ENCODE peak calls at places on chromosomes 4 and X, in four cellular contexts. J is AG04450, K is fibroblast of pulmonary artery, F is AG04449. B is an unnamed sample.

GRCh38 chr4:62161446-62161845 is 961.3 kb downstream of the ADGRL3 start:
- DNase-seq in J (no peak), K (no peak), F (no peak), B (no peak)

GRCh38 chr4:142547974-142548373 is 298.1 kb downstream of the INPP4B start:
- DNase-seq in J (no peak), K (peak), F (no peak), B (no peak)

GRCh38 chr4:182724414-182724813 is 192.8 kb downstream of the DCTD start:
- DNase-seq in J (no peak), K (no peak), F (no peak), B (no peak)

GRCh38 chr4:24988776-24989175 is 42.0 kb downstream of the LGI2 start:
- DNase-seq in J (no peak), K (peak), F (no peak), B (no peak)

GRCh38 chr4:85573270-85573669 is 98.3 kb downstream of the ARHGAP24 start:
- DNase-seq in J (no peak), K (no peak), F (no peak), B (no peak)

GRCh38 chr4:20832821-20833220 is 132.6 kb downstream of the PACRGL start:
- DNase-seq in J (no peak), K (peak), F (no peak), B (no peak)

GRCh38 chrX:68648960-68649359 is 1.5 kb downstream of the STARD8 start:
- DNase-seq in J (no peak), K (peak), F (no peak), B (no peak)

GRCh38 chr4:94758141-94758699 is 465 bp downstream of the BMPR1B start:
- DNase-seq in J (no peak), K (no peak), F (no peak), B (no peak)

GRCh38 chrX:119541188-119541587 is 24.0 kb downstream of the STEEP1 start:
- DNase-seq in J (peak), K (peak), F (peak), B (no peak)

GRCh38 chr4:187232796-187233195 is 509.1 kb upstream of the FAT1 start:
- DNase-seq in J (no peak), K (no peak), F (no peak), B (no peak)

GRCh38 chr4:123995939-123996338 is 599.3 kb downstream of the SPRY1 start:
- DNase-seq in J (peak), K (peak), F (peak), B (no peak)

GRCh38 chr4:100420571-100420970 is 97.3 kb downstream of the EMCN start:
- DNase-seq in J (no peak), K (no peak), F (no peak), B (no peak)

GRCh38 chr4:53659112-53659511 is 67.8 kb upstream of the LNX1 start:
- DNase-seq in J (no peak), K (no peak), F (no peak), B (no peak)

GRCh38 chr4:8724436-8725070 is 132.0 kb downstream of the CPZ start:
- DNase-seq in J (no peak), K (no peak), F (no peak), B (no peak)

GRCh38 chrX:109629310-109629709 is 4.3 kb upstream of the KCNE5 start:
- DNase-seq in J (no peak), K (peak), F (no peak), B (no peak)

GRCh38 chr4:41932988-41933387 is 2.2 kb upstream of the TMEM33 start:
- DNase-seq in J (no peak), K (no peak), F (no peak), B (no peak)

GRCh38 chrX:107748490-107748889 is 27.1 kb downstream of the TSC22D3 start:
- DNase-seq in J (no peak), K (no peak), F (no peak), B (no peak)

GRCh38 chrX:23752740-23753435 is 9.8 kb upstream of the ACOT9 start:
- DNase-seq in J (no peak), K (peak), F (peak), B (no peak)

GRCh38 chr4:7049739-7050138 is 6.6 kb downstream of the TADA2B start:
- DNase-seq in J (no peak), K (no peak), F (no peak), B (no peak)

GRCh38 chrX:130086414-130087207 is 23.7 kb downstream of the ELF4 start:
- DNase-seq in J (no peak), K (no peak), F (no peak), B (peak)

GRCh38 chrX:78105944-78106650 is 2.0 kb downstream of the PGK1 start:
- DNase-seq in J (no peak), K (no peak), F (no peak), B (peak)

GRCh38 chr4:36322921-36323354 is 41.5 kb downstream of the DTHD1 start:
- DNase-seq in J (no peak), K (no peak), F (no peak), B (peak)

GRCh38 chr4:47831026-47831689 is 6.7 kb downstream of the CORIN start:
- DNase-seq in J (no peak), K (no peak), F (no peak), B (no peak)

GRCh38 chrX:152992120-152992519 is 1.8 kb downstream of the PNMA5 start:
- DNase-seq in J (no peak), K (no peak), F (no peak), B (no peak)

GRCh38 chrX:109270580-109271484 is 211.1 kb downstream of the GUCY2F start:
- DNase-seq in J (no peak), K (peak), F (peak), B (peak)

GRCh38 chr4:177308125-177308524 is 1.5 kb upstream of the NEIL3 start:
- DNase-seq in J (no peak), K (peak), F (no peak), B (no peak)

GRCh38 chrX:1883772-1884171 is 268.9 kb downstream of the ASMT start:
- DNase-seq in J (no peak), K (no peak), F (no peak), B (no peak)

GRCh38 chrX:108036298-108036973 is 8.4 kb upstream of the VSIG1 start:
- DNase-seq in J (peak), K (peak), F (peak), B (no peak)

GRCh38 chr4:186010821-186011220 is 58.1 kb upstream of the TLR3 start:
- DNase-seq in J (no peak), K (no peak), F (no peak), B (no peak)

GRCh38 chrX:72105436-72105835 is 26.3 kb downstream of the RTL5 start:
- DNase-seq in J (no peak), K (no peak), F (no peak), B (peak)

GRCh38 chr4:76458829-76459228 is 23.8 kb downstream of the SHROOM3 start:
- DNase-seq in J (no peak), K (no peak), F (no peak), B (no peak)

GRCh38 chrX:119981286-119982070 is 37.9 kb upstream of the NKAP start:
- DNase-seq in J (no peak), K (peak), F (no peak), B (peak)

DNA sequence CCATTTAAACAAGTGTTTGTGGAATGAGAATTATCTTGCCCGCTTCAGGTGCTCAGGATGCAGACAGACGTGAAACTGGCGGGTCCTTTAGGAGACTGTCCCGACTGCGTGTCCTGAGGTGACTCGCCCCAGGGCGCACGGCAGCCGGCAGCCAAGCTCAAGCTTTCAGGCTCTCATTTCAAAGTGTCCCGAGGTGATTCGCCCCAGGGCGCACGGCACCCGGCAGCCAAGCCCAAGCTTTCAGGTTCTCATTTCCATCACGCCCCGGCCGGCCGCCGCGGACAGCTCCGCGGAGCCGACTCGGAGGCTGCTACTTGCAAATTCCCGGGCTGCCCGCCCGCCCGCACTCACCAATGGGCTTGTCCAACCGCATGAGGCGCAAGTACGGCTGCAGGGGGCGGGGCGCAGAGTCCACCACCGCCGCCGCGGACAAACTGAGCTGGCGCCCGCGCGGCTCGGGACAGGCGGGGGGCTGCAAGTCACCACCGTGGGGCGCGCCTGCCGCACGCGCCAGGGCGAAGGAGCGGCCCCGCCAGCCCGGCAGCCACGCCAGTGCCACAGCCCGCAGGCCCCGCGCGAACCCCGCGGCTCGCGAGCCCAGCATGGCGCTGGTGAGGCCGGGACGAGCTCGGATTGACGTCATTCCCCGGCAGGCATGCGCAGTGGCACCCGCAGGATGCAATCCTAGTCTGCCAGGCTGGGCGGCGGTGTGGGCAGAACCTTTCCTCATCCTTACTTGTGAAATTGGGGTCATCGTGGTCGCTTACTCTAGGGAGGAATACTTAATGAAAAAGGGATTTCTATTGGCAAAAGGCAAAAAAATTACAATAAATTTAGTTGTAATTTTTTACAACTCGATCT is at the start of gene COQ2:
- DNase-seq in J (peak), K (peak), F (peak), B (peak)
- TF ChIP-seq CTCF in J (no peak), K (peak), F (peak), B (peak)

GRCh38 chr4:10684631-10685030 is at the start of gene CLNK:
- DNase-seq in J (no peak), K (no peak), F (no peak), B (peak)
- H3K4me3 ChIP-seq in J (no peak), K (no peak), F (no peak), B (peak)

GRCh38 chr4:43112139-43112538 is 219.6 kb downstream of the GRXCR1 start:
- DNase-seq in J (no peak), K (no peak), F (no peak), B (no peak)
- TF ChIP-seq CTCF in J (no peak), K (no peak), F (no peak), B (no peak)

GRCh38 chrX:39469126-39469525 is 628.6 kb downstream of the BCOR start:
- DNase-seq in J (no peak), K (no peak), F (no peak), B (no peak)

GRCh38 chrX:39473812-39474211 is 623.9 kb downstream of the BCOR start:
- DNase-seq in J (no peak), K (no peak), F (no peak), B (no peak)

GRCh38 chrX:39475372-39475771 is 622.4 kb downstream of the BCOR start:
- DNase-seq in J (no peak), K (no peak), F (no peak), B (no peak)

GRCh38 chrX:39472161-39472560 is 625.6 kb downstream of the BCOR start:
- DNase-seq in J (no peak), K (no peak), F (no peak), B (no peak)

GRCh38 chrX:39470588-39471155 is 627.1 kb downstream of the BCOR start:
- DNase-seq in J (no peak), K (peak), F (no peak), B (no peak)
- H3K4me3 ChIP-seq in J (no peak), K (no peak), F (no peak), B (no peak)

DNA sequence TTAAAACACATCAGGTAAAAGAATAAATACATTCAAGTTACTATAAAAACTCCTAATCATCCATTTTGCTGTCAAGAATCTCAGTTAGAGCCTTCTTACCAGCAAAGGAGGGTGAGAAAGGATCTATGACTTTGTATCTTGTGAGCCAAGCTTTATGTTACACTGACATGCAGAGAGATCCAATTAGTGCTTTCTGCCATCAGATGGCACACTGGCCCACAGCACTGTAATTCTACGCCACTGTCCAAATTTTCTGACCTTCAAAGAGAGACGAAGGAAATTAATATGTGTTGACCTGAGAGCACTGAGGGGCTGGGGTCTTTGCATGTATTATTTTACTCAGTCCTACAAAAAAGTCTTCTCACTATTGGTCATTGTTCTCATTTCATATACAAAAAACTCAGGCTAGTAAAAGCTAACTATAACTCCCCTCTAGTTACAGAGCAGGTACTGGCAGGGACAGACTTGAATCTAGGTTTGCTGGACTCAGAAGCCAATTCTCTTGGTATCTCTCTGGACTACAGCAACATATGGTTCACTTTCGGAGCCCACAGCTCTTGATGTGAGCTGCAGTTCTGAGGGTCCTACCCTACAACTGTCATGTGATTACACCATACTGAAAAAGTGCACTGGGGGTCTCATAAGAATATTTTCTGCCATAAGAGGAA is 157.6 kb downstream of the NR3C2 start:
- DNase-seq in J (no peak), K (no peak), F (no peak), B (no peak)
- TF ChIP-seq CTCF in J (no peak), K (no peak), F (no peak), B (no peak)

B was measured in GM12865.